ENCODE peak calls at places on chromosomes 2 and 18, in four cellular contexts. One of them, this sample, is unnamed.

GRCh38 chr2:151306621-151307020 is 17.2 kb upstream of the NMI start:
- DNase-seq in ACHN: no peak
- DNase-seq in MCF 10A: peak
- DNase-seq in activated CD4-positive, alpha-beta T cell treated with anti-CD3 and anti-CD28 coated beads, Interleukin-2, amount 50 U/mL, for 24 hours: no peak
- DNase-seq in this sample: no peak

GRCh38 chr2:212530991-212531390 is 7.6 kb downstream of the ERBB4 start:
- DNase-seq in ACHN: no peak
- DNase-seq in activated CD4-positive, alpha-beta T cell treated with anti-CD3 and anti-CD28 coated beads, Interleukin-2, amount 50 U/mL, for 24 hours: no peak
- DNase-seq in MCF 10A: no peak
- DNase-seq in this sample: no peak

GRCh38 chr2:27306136-27306535 is 2.1 kb downstream of the UCN start:
- DNase-seq in activated CD4-positive, alpha-beta T cell treated with anti-CD3 and anti-CD28 coated beads, Interleukin-2, amount 50 U/mL, for 24 hours: no peak
- DNase-seq in MCF 10A: no peak
- DNase-seq in ACHN: no peak
- DNase-seq in this sample: no peak

GRCh38 chr2:67393237-67393636 is 3.9 kb upstream of the ETAA1 start:
- DNase-seq in ACHN: no peak
- DNase-seq in MCF 10A: no peak
- DNase-seq in activated CD4-positive, alpha-beta T cell treated with anti-CD3 and anti-CD28 coated beads, Interleukin-2, amount 50 U/mL, for 24 hours: no peak
- DNase-seq in this sample: no peak

GRCh38 chr18:78979682-78980278 is at the start of gene SALL3:
- DNase-seq in ACHN: no peak
- DNase-seq in MCF 10A: no peak
- DNase-seq in activated CD4-positive, alpha-beta T cell treated with anti-CD3 and anti-CD28 coated beads, Interleukin-2, amount 50 U/mL, for 24 hours: no peak
- DNase-seq in this sample: no peak

GRCh38 chr2:203656522-203657287 is 49.7 kb upstream of the CD28 start:
- DNase-seq in activated CD4-positive, alpha-beta T cell treated with anti-CD3 and anti-CD28 coated beads, Interleukin-2, amount 50 U/mL, for 24 hours: no peak
- DNase-seq in ACHN: no peak
- DNase-seq in MCF 10A: peak
- DNase-seq in this sample: no peak

GRCh38 chr2:24836206-24836605 is 43.0 kb downstream of the CENPO start:
- DNase-seq in activated CD4-positive, alpha-beta T cell treated with anti-CD3 and anti-CD28 coated beads, Interleukin-2, amount 50 U/mL, for 24 hours: no peak
- DNase-seq in ACHN: no peak
- DNase-seq in MCF 10A: no peak
- DNase-seq in this sample: no peak

GRCh38 chr18:64886995-64887394 is 738.1 kb upstream of the LINC00305 start:
- DNase-seq in activated CD4-positive, alpha-beta T cell treated with anti-CD3 and anti-CD28 coated beads, Interleukin-2, amount 50 U/mL, for 24 hours: no peak
- DNase-seq in ACHN: no peak
- DNase-seq in MCF 10A: no peak
- DNase-seq in this sample: no peak

GRCh38 chr2:170843656-170844055 is 27.0 kb downstream of the GAD1 start:
- DNase-seq in activated CD4-positive, alpha-beta T cell treated with anti-CD3 and anti-CD28 coated beads, Interleukin-2, amount 50 U/mL, for 24 hours: no peak
- DNase-seq in MCF 10A: peak
- DNase-seq in ACHN: peak
- DNase-seq in this sample: no peak

GRCh38 chr2:207734264-207734635 is 22.8 kb downstream of the CCNYL1 start:
- DNase-seq in ACHN: peak
- DNase-seq in activated CD4-positive, alpha-beta T cell treated with anti-CD3 and anti-CD28 coated beads, Interleukin-2, amount 50 U/mL, for 24 hours: no peak
- DNase-seq in MCF 10A: peak
- DNase-seq in this sample: no peak

GRCh38 chr2:49687873-49688272 is 533.6 kb upstream of the FSHR start:
- DNase-seq in activated CD4-positive, alpha-beta T cell treated with anti-CD3 and anti-CD28 coated beads, Interleukin-2, amount 50 U/mL, for 24 hours: no peak
- DNase-seq in ACHN: peak
- DNase-seq in MCF 10A: no peak
- DNase-seq in this sample: no peak

GRCh38 chr2:120854014-120854620 is 118.4 kb downstream of the GLI2 start:
- DNase-seq in MCF 10A: no peak
- DNase-seq in ACHN: no peak
- DNase-seq in activated CD4-positive, alpha-beta T cell treated with anti-CD3 and anti-CD28 coated beads, Interleukin-2, amount 50 U/mL, for 24 hours: no peak
- DNase-seq in this sample: no peak

GRCh38 chr18:66900837-66901236 is 296.9 kb upstream of the CDH19 start:
- DNase-seq in ACHN: no peak
- DNase-seq in MCF 10A: no peak
- DNase-seq in activated CD4-positive, alpha-beta T cell treated with anti-CD3 and anti-CD28 coated beads, Interleukin-2, amount 50 U/mL, for 24 hours: no peak
- DNase-seq in this sample: no peak

GRCh38 chr2:443754-444153 is 155.9 kb upstream of the ALKAL2 start:
- DNase-seq in MCF 10A: no peak
- DNase-seq in ACHN: no peak
- DNase-seq in activated CD4-positive, alpha-beta T cell treated with anti-CD3 and anti-CD28 coated beads, Interleukin-2, amount 50 U/mL, for 24 hours: no peak
- DNase-seq in this sample: no peak

GRCh38 chr2:54551123-54551756 is 95.1 kb downstream of the SPTBN1 start:
- DNase-seq in MCF 10A: no peak
- DNase-seq in ACHN: no peak
- DNase-seq in activated CD4-positive, alpha-beta T cell treated with anti-CD3 and anti-CD28 coated beads, Interleukin-2, amount 50 U/mL, for 24 hours: no peak
- DNase-seq in this sample: no peak

GRCh38 chr18:60176271-60176670 is 196.3 kb downstream of the MC4R start:
- DNase-seq in activated CD4-positive, alpha-beta T cell treated with anti-CD3 and anti-CD28 coated beads, Interleukin-2, amount 50 U/mL, for 24 hours: no peak
- DNase-seq in MCF 10A: no peak
- DNase-seq in ACHN: no peak
- DNase-seq in this sample: no peak

GRCh38 chr2:241850544-241851324 is 8.0 kb downstream of the PDCD1 start:
- DNase-seq in MCF 10A: no peak
- DNase-seq in activated CD4-positive, alpha-beta T cell treated with anti-CD3 and anti-CD28 coated beads, Interleukin-2, amount 50 U/mL, for 24 hours: no peak
- DNase-seq in ACHN: no peak
- DNase-seq in this sample: no peak

GRCh38 chr18:21672868-21673267 is 31.7 kb downstream of the ABHD3 start:
- DNase-seq in activated CD4-positive, alpha-beta T cell treated with anti-CD3 and anti-CD28 coated beads, Interleukin-2, amount 50 U/mL, for 24 hours: no peak
- DNase-seq in ACHN: peak
- DNase-seq in MCF 10A: peak
- DNase-seq in this sample: no peak

GRCh38 chr2:231710751-231711676 is 2.7 kb downstream of the PTMA start:
- DNase-seq in MCF 10A: peak
- DNase-seq in ACHN: peak
- DNase-seq in activated CD4-positive, alpha-beta T cell treated with anti-CD3 and anti-CD28 coated beads, Interleukin-2, amount 50 U/mL, for 24 hours: no peak
- DNase-seq in this sample: peak

GRCh38 chr18:3478262-3478978 is 28.4 kb downstream of the TGIF1 start:
- DNase-seq in activated CD4-positive, alpha-beta T cell treated with anti-CD3 and anti-CD28 coated beads, Interleukin-2, amount 50 U/mL, for 24 hours: no peak
- DNase-seq in MCF 10A: peak
- DNase-seq in ACHN: no peak
- DNase-seq in this sample: no peak

GRCh38 chr2:201256001-201256544 is 4.3 kb upstream of the CASP8 start:
- DNase-seq in activated CD4-positive, alpha-beta T cell treated with anti-CD3 and anti-CD28 coated beads, Interleukin-2, amount 50 U/mL, for 24 hours: no peak
- DNase-seq in MCF 10A: no peak
- DNase-seq in ACHN: no peak
- DNase-seq in this sample: no peak

GRCh38 chr2:182318466-182319309 is 108.1 kb downstream of the PDE1A start:
- DNase-seq in MCF 10A: no peak
- DNase-seq in activated CD4-positive, alpha-beta T cell treated with anti-CD3 and anti-CD28 coated beads, Interleukin-2, amount 50 U/mL, for 24 hours: no peak
- DNase-seq in ACHN: no peak
- DNase-seq in this sample: no peak

This sample was measured in mesothelial cell of epicardium.